ENCODE peak calls at places on chromosome 14, in eight cellular contexts. M is fibroblast of lung; C is ascending aorta; Q is CD8-positive, alpha-beta T cell; X is brain microvascular endothelial cell; O is GM23338; K is ovary; N is omental fat pad. T is an unnamed sample.

GRCh38 chr14:68397371-68397779 is 395.5 kb downstream of the ZFP36L1 start:
- DNase-seq in M (no peak), C (peak; percentile 54), Q (no peak), X (no peak), O (no peak), K (no peak), N (no peak), T (no peak)

GRCh38 chr14:54699087-54699530 is 132.2 kb downstream of the SAMD4A start:
- DNase-seq in M (peak; percentile 68), C (no peak), Q (no peak), X (no peak), O (peak; percentile 48), K (no peak), N (no peak), T (no peak)

GRCh38 chr14:104515059-104515810 is 64.3 kb upstream of the C14orf180 start:
- DNase-seq in M (no peak), C (no peak), Q (no peak), X (no peak), O (no peak), K (no peak), N (no peak), T (no peak)

GRCh38 chr14:88614218-88614907 is 51.5 kb downstream of the ZC3H14 start:
- DNase-seq in M (peak; percentile 86), C (no peak), Q (no peak), X (peak; percentile 45), O (no peak), K (no peak), N (no peak), T (no peak)

GRCh38 chr14:100155049-100155621 is 4.3 kb downstream of the DEGS2 start:
- DNase-seq in M (no peak), C (no peak), Q (no peak), X (no peak), O (peak; percentile 91), K (no peak), N (no peak), T (peak; percentile 51)

GRCh38 chr14:33849455-33849801 is 101.4 kb downstream of the EGLN3 start:
- DNase-seq in M (no peak), C (no peak), Q (no peak), X (no peak), O (no peak), K (no peak), N (no peak), T (no peak)

GRCh38 chr14:70303528-70304293 is 55.8 kb downstream of the COX16 start:
- DNase-seq in M (no peak), C (no peak), Q (no peak), X (no peak), O (peak; percentile 51), K (no peak), N (no peak), T (no peak)

GRCh38 chr14:57692671-57693070 is 173.2 kb downstream of the SLC35F4 start:
- DNase-seq in M (peak; percentile 54), C (no peak), Q (no peak), X (peak; percentile 46), O (peak; percentile 39), K (no peak), N (no peak), T (no peak)

GRCh38 chr14:98953544-98954346 is 318.3 kb downstream of the BCL11B start:
- DNase-seq in M (peak; percentile 79), C (peak; percentile 38), Q (no peak), X (no peak), O (no peak), K (no peak), N (peak; percentile 95), T (no peak)

GRCh38 chr14:24816011-24816928 is 182.3 kb upstream of the GZMB start:
- DNase-seq in M (peak; percentile 69), C (no peak), Q (no peak), X (no peak), O (no peak), K (no peak), N (no peak), T (no peak)

GRCh38 chr14:92465353-92466067 is 48.1 kb upstream of the RIN3 start:
- DNase-seq in M (no peak), C (no peak), Q (no peak), X (no peak), O (no peak), K (no peak), N (no peak), T (no peak)

GRCh38 chr14:39050389-39050788 is 52.6 kb downstream of the SEC23A start:
- DNase-seq in M (peak; percentile 85), C (no peak), Q (no peak), X (peak; percentile 69), O (no peak), K (no peak), N (no peak), T (no peak)

GRCh38 chr14:96797943-96798349 is 764 bp downstream of the VRK1 start:
- DNase-seq in M (no peak), C (no peak), Q (no peak), X (no peak), O (no peak), K (peak; percentile 16), N (no peak), T (no peak)

GRCh38 chr14:65336191-65336591 is 76.3 kb upstream of the FUT8 start:
- DNase-seq in M (peak; percentile 86), C (no peak), Q (peak; percentile 27), X (peak; percentile 53), O (no peak), K (no peak), N (no peak), T (no peak)

GRCh38 chr14:93941293-93941910 is 14.3 kb downstream of the FAM181A start:
- DNase-seq in M (peak; percentile 91), C (no peak), Q (no peak), X (peak; percentile 80), O (no peak), K (no peak), N (no peak), T (no peak)

GRCh38 chr14:63853831-63854293 is 1.1 kb downstream of the SYNE2 start:
- DNase-seq in M (peak; percentile 56), C (no peak), Q (peak; percentile 63), X (peak; percentile 23), O (peak; percentile 46), K (peak; percentile 60), N (no peak), T (no peak)

DNA sequence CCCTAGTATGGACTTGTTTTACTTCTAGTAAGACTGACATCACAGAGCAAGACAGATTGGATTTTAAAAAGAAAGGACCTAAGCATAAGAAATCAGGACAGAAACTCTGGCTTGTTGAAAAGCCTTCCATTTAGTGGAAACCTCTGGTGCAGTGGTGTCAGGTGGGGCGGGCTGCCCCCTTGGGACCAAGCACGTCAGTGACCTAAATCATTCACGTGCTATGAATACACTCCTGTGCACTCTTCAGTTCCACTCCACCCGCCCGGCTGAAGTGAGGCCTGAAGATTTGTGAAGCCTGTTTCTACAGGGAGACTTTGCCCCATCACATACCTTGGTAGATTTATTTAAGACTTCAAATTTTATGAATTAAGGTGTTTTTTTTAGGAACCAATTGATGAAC is 58.2 kb upstream of the STRN3 start:
- DNase-seq in M (no peak), C (no peak), Q (no peak), X (no peak), O (peak; percentile 24), K (no peak), N (no peak), T (no peak)
- TF ChIP-seq CTCF in M (no peak), C (no peak), Q (no peak), X (no peak), O (peak; percentile 27), K (no peak), N (no peak), T (no peak)

GRCh38 chr14:95190346-95190840 is 33.1 kb upstream of the DICER1 start:
- DNase-seq in M (peak; percentile 40), C (no peak), Q (no peak), X (no peak), O (no peak), K (no peak), N (no peak), T (no peak)
- TF ChIP-seq CTCF in M (no peak), C (no peak), Q (no peak), X (no peak), O (no peak), K (no peak), N (no peak), T (no peak)

GRCh38 chr14:35959835-35960234 is 133.7 kb downstream of the BRMS1L start:
- DNase-seq in M (no peak), C (no peak), Q (no peak), X (no peak), O (no peak), K (no peak), N (no peak), T (no peak)

GRCh38 chr14:35961697-35962274 is 135.6 kb downstream of the BRMS1L start:
- DNase-seq in M (no peak), C (no peak), Q (no peak), X (no peak), O (no peak), K (no peak), N (no peak), T (no peak)

GRCh38 chr14:35964736-35965135 is 138.6 kb downstream of the BRMS1L start:
- DNase-seq in M (no peak), C (no peak), Q (no peak), X (no peak), O (peak; percentile 44), K (no peak), N (no peak), T (no peak)

GRCh38 chr14:35965425-35965824 is 139.3 kb downstream of the BRMS1L start:
- DNase-seq in M (no peak), C (no peak), Q (no peak), X (no peak), O (peak; percentile 61), K (no peak), N (no peak), T (no peak)

DNA sequence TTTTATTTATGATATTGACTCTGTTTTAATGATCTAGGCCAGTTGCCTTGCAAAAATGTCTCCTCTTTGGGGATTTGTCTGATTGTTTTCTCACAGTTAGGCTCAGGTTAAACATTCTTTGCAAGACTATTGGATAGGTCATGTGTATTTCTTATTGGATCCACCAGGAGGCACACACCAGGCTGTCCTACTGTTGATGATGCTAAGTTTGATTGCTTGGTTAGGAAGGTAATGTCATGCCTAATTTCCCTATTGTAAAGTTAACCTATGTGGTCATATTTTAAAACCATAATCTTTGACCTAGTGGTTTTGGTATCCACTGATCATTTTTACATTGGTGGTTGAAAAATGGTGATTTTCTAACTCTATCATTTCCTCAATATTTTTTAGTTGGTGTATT is 137.1 kb downstream of the BRMS1L start:
- DNase-seq in M (no peak), C (no peak), Q (no peak), X (no peak), O (peak; percentile 67), K (no peak), N (no peak), T (no peak)
- TF ChIP-seq CTCF in M (peak; percentile 11), C (no peak), Q (no peak), X (peak; percentile 33), O (peak; percentile 69), K (no peak), N (no peak), T (peak; percentile 16)

DNA sequence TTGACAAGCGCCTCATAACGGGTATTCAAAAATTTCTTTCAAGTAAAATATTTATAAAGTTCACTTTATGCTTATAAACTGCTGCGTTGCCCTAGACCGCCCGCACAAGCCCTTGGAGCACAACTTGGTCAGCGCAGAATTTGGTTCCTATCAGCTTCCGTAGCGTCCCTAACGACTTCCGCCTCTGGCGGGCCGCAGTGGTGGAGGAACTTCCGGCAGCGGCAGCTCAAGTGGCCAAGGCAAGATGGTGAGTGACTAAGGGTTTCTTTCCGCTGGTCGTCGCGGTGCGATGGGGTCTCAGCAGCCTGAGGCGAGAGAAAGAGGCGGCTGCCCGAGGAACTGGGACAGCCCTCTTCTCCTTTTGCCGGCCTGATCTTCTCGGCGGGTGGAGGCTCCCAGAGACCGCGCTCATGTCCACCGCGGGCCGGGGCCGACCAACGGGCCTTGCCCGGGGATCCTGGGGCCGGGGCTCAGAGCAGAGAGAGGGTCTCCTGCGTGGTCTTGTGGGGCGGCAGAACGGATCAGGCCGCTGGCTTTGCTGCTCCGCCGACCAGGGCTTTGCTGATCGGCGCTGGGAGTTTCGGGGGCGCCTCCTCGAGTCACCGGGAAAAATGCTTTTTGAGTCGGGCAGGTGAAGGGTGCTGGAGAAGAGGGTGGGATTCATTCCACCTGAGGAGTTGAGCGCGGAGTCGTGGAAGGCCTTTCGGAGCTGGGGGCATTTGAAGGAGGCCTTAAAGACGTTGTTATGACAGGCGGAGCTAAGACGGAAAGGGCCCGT is at the start of gene PSMC1:
- DNase-seq in M (peak; percentile 96), C (peak; percentile 63), Q (peak; percentile 88), X (peak; percentile 92), O (peak; percentile 94), K (peak; percentile 85), N (peak; percentile 79), T (peak; percentile 65)
- TF ChIP-seq CTCF in M (no peak), C (peak; percentile 2), Q (no peak), X (no peak), O (no peak), K (no peak), N (no peak), T (no peak)